ENCODE peak calls at places on chromosomes 12 and 14, in four cellular contexts. M, K, R and O are unnamed samples.

GRCh38 chr14:54425537-54426274 is 15.5 kb downstream of the CNIH1 start:
- DNase-seq in M (no peak), K (no peak), R (no peak), O (no peak)

GRCh38 chr12:131281016-131281415 is 327.3 kb downstream of the ADGRD1 start:
- DNase-seq in M (no peak), K (no peak), R (no peak), O (no peak)

GRCh38 chr12:65327207-65328076 is 49.0 kb downstream of the MSRB3 start:
- DNase-seq in M (no peak), K (no peak), R (no peak), O (no peak)

GRCh38 chr12:68794653-68795253 is 13.2 kb upstream of the MDM2 start:
- DNase-seq in M (no peak), K (no peak), R (no peak), O (no peak)

GRCh38 chr14:103896578-103896977 is 31.7 kb upstream of the TDRD9 start:
- DNase-seq in M (no peak), K (no peak), R (no peak), O (no peak)

GRCh38 chr14:68892961-68893360 is 86.1 kb downstream of the ACTN1 start:
- DNase-seq in M (no peak), K (no peak), R (no peak), O (no peak)

GRCh38 chr12:129195081-129195480 is 341.8 kb downstream of the GLT1D1 start:
- DNase-seq in M (no peak), K (no peak), R (no peak), O (no peak)

GRCh38 chr14:102944448-102945330 is 22.2 kb downstream of the AMN start:
- DNase-seq in M (no peak), K (no peak), R (no peak), O (no peak)

GRCh38 chr12:122947352-122947792 is 18.9 kb downstream of the ABCB9 start:
- DNase-seq in M (no peak), K (no peak), R (peak), O (no peak)

GRCh38 chr12:7667025-7667575 is 1.4 kb upstream of the APOBEC1 start:
- DNase-seq in M (no peak), K (no peak), R (no peak), O (no peak)

GRCh38 chr12:106672308-106673085 is 89.7 kb downstream of the RFX4 start:
- DNase-seq in M (no peak), K (no peak), R (no peak), O (no peak)

GRCh38 chr12:100608776-100609175 is 35.3 kb downstream of the GAS2L3 start:
- DNase-seq in M (no peak), K (no peak), R (no peak), O (peak)

GRCh38 chr14:104081951-104082464 is 3.5 kb upstream of the ASPG start:
- DNase-seq in M (no peak), K (no peak), R (no peak), O (no peak)

GRCh38 chr14:65104791-65105190 is 2.5 kb upstream of the MAX start:
- DNase-seq in M (no peak), K (no peak), R (no peak), O (no peak)

GRCh38 chr12:30939234-30939633 is 12.7 kb downstream of the TSPAN11 start:
- DNase-seq in M (no peak), K (no peak), R (no peak), O (no peak)

GRCh38 chr12:44523828-44524227 is 352.3 kb downstream of the NELL2 start:
- DNase-seq in M (no peak), K (no peak), R (no peak), O (no peak)

GRCh38 chr12:108129017-108129812 is at the start of gene WSCD2:
- DNase-seq in M (peak), K (no peak), R (no peak), O (peak)

GRCh38 chr12:95623554-95624170 is 72.4 kb upstream of the USP44 start:
- DNase-seq in M (peak), K (peak), R (peak), O (peak)

GRCh38 chr12:80087486-80088213 is 11.7 kb upstream of the OTOGL start:
- DNase-seq in M (no peak), K (no peak), R (no peak), O (no peak)

GRCh38 chr14:78606111-78606510 is 435.9 kb downstream of the NRXN3 start:
- DNase-seq in M (no peak), K (peak), R (no peak), O (no peak)

GRCh38 chr12:622420-622819 is 40.8 kb downstream of the NINJ2 start:
- DNase-seq in M (no peak), K (no peak), R (no peak), O (no peak)

GRCh38 chr14:76924363-76925151 is 98.3 kb downstream of the LRRC74A start:
- DNase-seq in M (no peak), K (no peak), R (no peak), O (peak)